ENCODE peak calls at places on chromosomes 3 and 15, in four cellular contexts. G is tibial artery, T is AG08396, F is endothelial cell. I is an unnamed sample.

GRCh38 chr15:64122936-64123351 is 27.2 kb downstream of the SNX1 start:
- DNase-seq in F (no peak), T (no peak), G (no peak), I (no peak)

GRCh38 chr3:156382458-156383346 is 172.2 kb downstream of the SSR3 start:
- DNase-seq in T (peak), G (no peak), F (peak), I (no peak)

GRCh38 chr15:92709064-92709463 is 53.5 kb upstream of the FAM174B start:
- DNase-seq in T (no peak), G (no peak), F (no peak), I (no peak)

GRCh38 chr3:52299815-52300611 is 12.4 kb downstream of the GLYCTK start:
- DNase-seq in F (peak), T (no peak), G (no peak), I (no peak)

GRCh38 chr3:141383555-141384129 is 15.3 kb downstream of the ZBTB38 start:
- DNase-seq in F (no peak), T (no peak), G (no peak), I (no peak)

GRCh38 chr15:101315736-101316135 is 20.7 kb upstream of the SNRPA1 start:
- DNase-seq in F (no peak), T (no peak), G (no peak), I (no peak)

GRCh38 chr15:64692166-64692565 is 83.2 kb downstream of the RBPMS2 start:
- DNase-seq in F (no peak), T (no peak), G (peak), I (no peak)

GRCh38 chr3:104127830-104128229 is 1238.9 kb upstream of the ALCAM start:
- DNase-seq in F (no peak), G (no peak), T (no peak), I (no peak)

GRCh38 chr3:58079773-58080172 is 71.6 kb downstream of the FLNB start:
- DNase-seq in F (no peak), G (no peak), T (no peak), I (no peak)

GRCh38 chr15:74340139-74340538 is 27.3 kb downstream of the CYP11A1 start:
- DNase-seq in T (no peak), G (no peak), F (no peak), I (no peak)

GRCh38 chr15:85758655-85758978 is 36.1 kb downstream of the KLHL25 start:
- DNase-seq in F (no peak), G (no peak), T (no peak), I (no peak)

GRCh38 chr15:55282284-55282833 is 7.3 kb downstream of the RAB27A start:
- DNase-seq in G (no peak), T (peak), F (no peak), I (no peak)

GRCh38 chr3:151345854-151346253 is 16.5 kb upstream of the P2RY13 start:
- DNase-seq in F (no peak), G (no peak), T (peak), I (no peak)

GRCh38 chr3:46019707-46020106 is 7.6 kb downstream of the XCR1 start:
- DNase-seq in T (peak), G (no peak), F (no peak), I (no peak)

GRCh38 chr3:79052054-79052681 is 715.6 kb downstream of the ROBO1 start:
- DNase-seq in G (no peak), F (no peak), T (no peak), I (no peak)

GRCh38 chr3:159852256-159852655 is 136.4 kb upstream of the IL12A start:
- DNase-seq in G (no peak), F (no peak), T (no peak), I (no peak)

GRCh38 chr3:30933478-30934207 is 39.2 kb upstream of the GADL1 start:
- DNase-seq in F (no peak), G (no peak), T (no peak), I (no peak)

GRCh38 chr15:101357885-101358284 is 62.8 kb upstream of the SNRPA1 start:
- DNase-seq in T (no peak), G (no peak), F (no peak), I (no peak)

GRCh38 chr3:29605845-29606244 is 325.0 kb downstream of the RBMS3 start:
- DNase-seq in T (peak), G (no peak), F (no peak), I (no peak)

I was measured in thoracic aorta.